ENCODE peak calls at places on chromosomes 11 and 22, in six cellular contexts. One of them, this sample, is unnamed.

GRCh38 chr22:30933457-30933856 is 35.1 kb downstream of the MORC2 start:
- DNase-seq in MM.1S: no peak
- DNase-seq in fibroblast of the aortic adventitia: no peak
- DNase-seq in endothelial cell: no peak
- DNase-seq in tibial artery: no peak
- DNase-seq in mesothelial cell of epicardium: no peak
- DNase-seq in this sample: no peak

GRCh38 chr22:41943661-41944209 is 3.2 kb downstream of the CENPM start:
- DNase-seq in MM.1S: no peak
- DNase-seq in fibroblast of the aortic adventitia: peak
- DNase-seq in endothelial cell: no peak
- DNase-seq in tibial artery: no peak
- DNase-seq in mesothelial cell of epicardium: no peak
- DNase-seq in this sample: no peak

GRCh38 chr11:129722529-129722928 is 93.1 kb upstream of the TMEM45B start:
- DNase-seq in MM.1S: no peak
- DNase-seq in fibroblast of the aortic adventitia: no peak
- DNase-seq in endothelial cell: no peak
- DNase-seq in tibial artery: no peak
- DNase-seq in mesothelial cell of epicardium: no peak
- DNase-seq in this sample: no peak

GRCh38 chr22:38745676-38746460 is 9.9 kb downstream of the SUN2 start:
- DNase-seq in MM.1S: no peak
- DNase-seq in fibroblast of the aortic adventitia: no peak
- DNase-seq in endothelial cell: no peak
- DNase-seq in tibial artery: no peak
- DNase-seq in mesothelial cell of epicardium: no peak
- DNase-seq in this sample: no peak

GRCh38 chr11:45089845-45090499 is 56.5 kb upstream of the PRDM11 start:
- DNase-seq in MM.1S: no peak
- DNase-seq in fibroblast of the aortic adventitia: peak
- DNase-seq in endothelial cell: no peak
- DNase-seq in tibial artery: no peak
- DNase-seq in mesothelial cell of epicardium: no peak
- DNase-seq in this sample: no peak

GRCh38 chr11:830295-831131 is 2.2 kb upstream of the CD151 start:
- DNase-seq in MM.1S: peak
- DNase-seq in fibroblast of the aortic adventitia: peak
- DNase-seq in endothelial cell: peak
- DNase-seq in tibial artery: no peak
- DNase-seq in mesothelial cell of epicardium: no peak
- DNase-seq in this sample: peak

GRCh38 chr22:50542416-50542927 is 3.2 kb upstream of the KLHDC7B start:
- DNase-seq in MM.1S: no peak
- DNase-seq in fibroblast of the aortic adventitia: no peak
- DNase-seq in endothelial cell: no peak
- DNase-seq in tibial artery: no peak
- DNase-seq in mesothelial cell of epicardium: no peak
- DNase-seq in this sample: no peak

GRCh38 chr22:24506802-24507438 is 11.8 kb downstream of the UPB1 start:
- DNase-seq in MM.1S: no peak
- DNase-seq in fibroblast of the aortic adventitia: no peak
- DNase-seq in endothelial cell: no peak
- DNase-seq in tibial artery: no peak
- DNase-seq in mesothelial cell of epicardium: no peak
- DNase-seq in this sample: no peak

GRCh38 chr11:124898711-124899110 is 1.0 kb upstream of the ROBO4 start:
- DNase-seq in MM.1S: no peak
- DNase-seq in fibroblast of the aortic adventitia: peak
- DNase-seq in endothelial cell: peak
- DNase-seq in tibial artery: no peak
- DNase-seq in mesothelial cell of epicardium: no peak
- DNase-seq in this sample: no peak

GRCh38 chr11:134047586-134047999 is 21.3 kb upstream of the JAM3 start:
- DNase-seq in MM.1S: no peak
- DNase-seq in fibroblast of the aortic adventitia: peak
- DNase-seq in endothelial cell: no peak
- DNase-seq in tibial artery: peak
- DNase-seq in mesothelial cell of epicardium: no peak
- DNase-seq in this sample: no peak

GRCh38 chr11:8810331-8811301 is 100.4 kb upstream of the AKIP1 start:
- DNase-seq in MM.1S: peak
- DNase-seq in fibroblast of the aortic adventitia: peak
- DNase-seq in endothelial cell: peak
- DNase-seq in tibial artery: peak
- DNase-seq in mesothelial cell of epicardium: peak
- DNase-seq in this sample: peak

GRCh38 chr11:65915821-65916251 is 3.0 kb downstream of the C11orf68 start:
- DNase-seq in MM.1S: no peak
- DNase-seq in fibroblast of the aortic adventitia: peak
- DNase-seq in endothelial cell: no peak
- DNase-seq in tibial artery: peak
- DNase-seq in mesothelial cell of epicardium: no peak
- DNase-seq in this sample: no peak

GRCh38 chr11:115409116-115409663 is 95.0 kb downstream of the CADM1 start:
- DNase-seq in MM.1S: no peak
- DNase-seq in fibroblast of the aortic adventitia: no peak
- DNase-seq in endothelial cell: no peak
- DNase-seq in tibial artery: no peak
- DNase-seq in mesothelial cell of epicardium: no peak
- DNase-seq in this sample: no peak

GRCh38 chr22:33335611-33336279 is 277.6 kb upstream of the SYN3 start:
- DNase-seq in MM.1S: no peak
- DNase-seq in fibroblast of the aortic adventitia: no peak
- DNase-seq in endothelial cell: no peak
- DNase-seq in tibial artery: no peak
- DNase-seq in mesothelial cell of epicardium: no peak
- DNase-seq in this sample: no peak

GRCh38 chr22:45296628-45297297 is 12.0 kb downstream of the UPK3A start:
- DNase-seq in MM.1S: no peak
- DNase-seq in fibroblast of the aortic adventitia: no peak
- DNase-seq in endothelial cell: no peak
- DNase-seq in tibial artery: no peak
- DNase-seq in mesothelial cell of epicardium: no peak
- DNase-seq in this sample: no peak

GRCh38 chr11:126390418-126390817 is 34.9 kb downstream of the ST3GAL4 start:
- DNase-seq in MM.1S: no peak
- DNase-seq in fibroblast of the aortic adventitia: no peak
- DNase-seq in endothelial cell: no peak
- DNase-seq in tibial artery: no peak
- DNase-seq in mesothelial cell of epicardium: no peak
- DNase-seq in this sample: no peak

GRCh38 chr22:30611197-30611596 is 4.2 kb downstream of the TCN2 start:
- DNase-seq in MM.1S: no peak
- DNase-seq in fibroblast of the aortic adventitia: no peak
- DNase-seq in endothelial cell: no peak
- DNase-seq in tibial artery: no peak
- DNase-seq in mesothelial cell of epicardium: no peak
- DNase-seq in this sample: no peak

GRCh38 chr11:47329431-47329993 is 23.0 kb downstream of the MYBPC3 start:
- DNase-seq in MM.1S: no peak
- DNase-seq in fibroblast of the aortic adventitia: no peak
- DNase-seq in endothelial cell: no peak
- DNase-seq in tibial artery: no peak
- DNase-seq in mesothelial cell of epicardium: no peak
- DNase-seq in this sample: no peak

GRCh38 chr11:130825621-130826020 is 90.7 kb downstream of the SNX19 start:
- DNase-seq in MM.1S: no peak
- DNase-seq in fibroblast of the aortic adventitia: peak
- DNase-seq in endothelial cell: no peak
- DNase-seq in tibial artery: no peak
- DNase-seq in mesothelial cell of epicardium: no peak
- DNase-seq in this sample: no peak

GRCh38 chr11:134539285-134539684 is 127.2 kb upstream of the B3GAT1 start:
- DNase-seq in MM.1S: no peak
- DNase-seq in fibroblast of the aortic adventitia: no peak
- DNase-seq in endothelial cell: no peak
- DNase-seq in tibial artery: no peak
- DNase-seq in mesothelial cell of epicardium: no peak
- DNase-seq in this sample: no peak

GRCh38 chr11:70016666-70017347 is 61.3 kb upstream of the ANO1 start:
- DNase-seq in MM.1S: peak
- DNase-seq in fibroblast of the aortic adventitia: peak
- DNase-seq in endothelial cell: no peak
- DNase-seq in tibial artery: no peak
- DNase-seq in mesothelial cell of epicardium: no peak
- DNase-seq in this sample: no peak

DNA sequence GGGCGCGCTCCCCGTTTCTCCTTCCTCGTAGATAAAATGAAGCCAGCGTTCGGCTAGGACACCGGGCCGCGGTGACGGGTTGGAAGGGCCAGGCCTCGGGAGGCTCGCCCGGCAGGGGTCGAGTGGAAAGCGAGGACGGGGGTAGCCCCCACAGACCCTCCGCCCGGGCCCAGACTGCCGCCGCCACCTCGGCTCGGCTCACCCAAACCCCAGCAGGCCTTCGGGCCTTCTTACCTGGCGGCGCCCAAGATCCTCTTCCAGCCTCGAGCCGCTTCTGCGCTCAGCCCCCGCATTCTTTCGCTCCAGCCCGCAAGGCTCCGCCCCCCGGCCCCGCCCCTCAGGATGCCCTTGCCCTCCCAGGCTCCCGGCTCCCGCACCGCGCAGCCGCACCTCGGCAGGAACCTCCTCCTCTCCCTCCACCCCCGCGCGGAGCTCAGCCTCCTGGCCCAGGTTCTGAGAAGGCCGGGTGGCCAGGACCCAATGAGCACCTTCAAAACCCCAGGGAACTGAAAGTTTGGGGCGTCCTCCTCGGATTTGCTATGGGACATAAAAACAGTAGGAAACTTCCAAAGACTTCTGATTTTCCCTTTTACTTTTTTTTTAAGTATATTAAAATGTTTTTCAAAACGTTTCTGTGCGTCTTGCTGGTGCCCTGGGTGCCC is at the start of gene CD59:
- DNase-seq in MM.1S: peak
- DNase-seq in fibroblast of the aortic adventitia: peak
- DNase-seq in endothelial cell: peak
- DNase-seq in tibial artery: peak
- DNase-seq in mesothelial cell of epicardium: peak
- DNase-seq in this sample: peak
- TF ChIP-seq CTCF in MM.1S: no peak
- TF ChIP-seq CTCF in fibroblast of the aortic adventitia: no peak
- TF ChIP-seq CTCF in endothelial cell: no peak
- TF ChIP-seq CTCF in tibial artery: no peak
- TF ChIP-seq CTCF in mesothelial cell of epicardium: no peak
- TF ChIP-seq CTCF in this sample: no peak

DNA sequence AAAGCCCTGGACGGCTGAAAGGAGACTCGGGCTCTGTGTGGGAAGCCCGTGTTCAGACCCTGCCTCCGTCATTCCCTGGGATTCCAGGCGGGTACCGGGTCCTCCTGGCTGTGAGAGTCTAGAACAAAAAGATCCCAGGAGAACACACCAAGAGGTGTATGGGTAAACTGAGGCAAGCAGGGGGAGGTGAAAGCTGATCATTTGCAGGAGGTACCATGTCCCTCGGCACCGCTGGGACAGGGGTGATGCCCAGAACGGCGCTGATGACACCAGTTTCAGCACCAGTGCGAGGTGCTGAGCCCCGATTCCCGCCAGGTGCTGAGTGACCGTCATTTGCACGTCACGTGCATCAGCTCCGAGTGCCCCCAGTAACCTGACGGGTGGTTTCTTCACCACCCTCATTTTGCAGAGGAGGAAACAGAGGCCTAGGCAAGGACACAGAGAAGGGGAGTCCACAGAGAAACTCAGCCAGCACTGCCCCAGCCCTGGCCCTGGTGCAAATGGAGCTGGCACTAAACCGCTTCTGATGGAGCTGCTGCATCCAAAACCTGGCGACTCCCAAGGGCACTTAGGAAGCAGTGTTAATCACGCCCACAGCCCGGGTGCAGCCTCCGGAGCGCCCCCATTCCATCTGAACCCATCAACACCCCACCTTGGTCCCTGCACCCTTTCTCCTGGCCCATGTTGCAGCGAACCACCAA is 16.8 kb downstream of the MACROD1 start:
- DNase-seq in MM.1S: no peak
- DNase-seq in fibroblast of the aortic adventitia: no peak
- DNase-seq in endothelial cell: no peak
- DNase-seq in tibial artery: no peak
- DNase-seq in mesothelial cell of epicardium: no peak
- DNase-seq in this sample: no peak
- TF ChIP-seq CTCF in MM.1S: no peak
- TF ChIP-seq CTCF in fibroblast of the aortic adventitia: no peak
- TF ChIP-seq CTCF in endothelial cell: no peak
- TF ChIP-seq CTCF in tibial artery: no peak
- TF ChIP-seq CTCF in mesothelial cell of epicardium: peak
- TF ChIP-seq CTCF in this sample: no peak

DNA sequence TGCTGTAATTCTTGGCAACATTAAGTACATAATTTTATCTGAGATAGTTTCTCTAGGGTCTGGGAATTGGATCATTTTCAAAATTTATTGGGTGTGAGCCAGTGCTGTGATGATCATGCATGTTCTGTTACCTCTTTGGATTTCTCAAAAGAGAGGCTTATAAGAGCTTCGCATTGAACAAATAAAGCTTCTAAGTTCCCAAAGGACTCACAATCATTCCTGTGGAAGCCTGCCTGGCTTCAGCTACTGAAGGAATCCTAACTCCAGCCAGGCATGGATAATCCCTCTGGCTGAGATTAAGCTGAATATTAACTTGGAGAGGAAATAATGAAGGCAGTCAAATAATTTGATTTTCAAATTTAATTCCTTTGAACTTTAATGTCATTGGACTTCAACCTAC is 208.5 kb downstream of the RAB38 start:
- DNase-seq in MM.1S: no peak
- DNase-seq in fibroblast of the aortic adventitia: no peak
- DNase-seq in endothelial cell: no peak
- DNase-seq in tibial artery: no peak
- DNase-seq in mesothelial cell of epicardium: no peak
- DNase-seq in this sample: no peak
- TF ChIP-seq CTCF in MM.1S: no peak
- TF ChIP-seq CTCF in fibroblast of the aortic adventitia: no peak
- TF ChIP-seq CTCF in endothelial cell: no peak
- TF ChIP-seq CTCF in tibial artery: no peak
- TF ChIP-seq CTCF in mesothelial cell of epicardium: no peak
- TF ChIP-seq CTCF in this sample: no peak

DNA sequence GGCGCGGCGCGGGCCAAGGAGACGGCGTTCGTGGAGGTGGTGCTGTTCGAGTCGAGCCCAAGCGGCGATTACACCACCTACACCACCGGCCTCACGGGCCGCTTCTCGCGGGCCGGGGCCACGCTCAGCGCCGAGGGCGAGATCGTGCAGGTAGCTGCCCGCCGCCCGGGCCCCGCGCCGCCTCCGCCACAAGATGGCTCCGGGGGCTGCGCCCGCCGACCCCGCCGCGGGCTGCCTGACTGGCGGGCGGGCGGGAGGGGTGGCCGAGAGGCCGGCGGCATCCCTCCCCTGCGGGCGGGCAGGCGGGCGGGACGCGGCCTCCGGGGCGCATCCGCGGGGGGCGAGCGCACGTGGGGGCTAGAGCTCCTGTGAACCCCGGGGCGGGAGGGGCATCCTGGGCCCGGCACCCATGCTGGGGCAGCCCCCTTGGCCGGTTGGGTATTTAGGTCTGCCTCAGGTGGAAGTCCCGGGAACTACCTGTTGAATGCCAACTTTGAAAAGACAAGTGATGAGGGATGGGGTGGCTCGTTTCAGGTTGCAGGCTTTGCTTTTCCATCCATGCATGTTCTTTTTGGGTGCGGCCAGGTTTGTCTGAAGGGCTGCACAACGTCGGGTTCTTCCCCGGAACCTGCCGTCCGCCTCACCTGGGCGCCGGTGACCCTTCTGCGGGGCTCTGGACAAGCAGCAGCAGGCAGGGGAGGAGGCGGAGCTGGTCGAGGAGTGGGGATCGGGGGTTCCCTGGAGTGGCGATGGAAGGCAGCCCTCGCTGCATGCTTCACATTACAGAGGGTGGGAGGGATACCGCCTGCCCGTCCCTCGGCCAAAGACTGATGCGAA is 763 bp downstream of the ZNRF3 start:
- DNase-seq in MM.1S: peak
- DNase-seq in fibroblast of the aortic adventitia: peak
- DNase-seq in endothelial cell: peak
- DNase-seq in tibial artery: peak
- DNase-seq in mesothelial cell of epicardium: peak
- DNase-seq in this sample: no peak
- TF ChIP-seq CTCF in MM.1S: peak
- TF ChIP-seq CTCF in fibroblast of the aortic adventitia: no peak
- TF ChIP-seq CTCF in endothelial cell: no peak
- TF ChIP-seq CTCF in tibial artery: no peak
- TF ChIP-seq CTCF in mesothelial cell of epicardium: no peak
- TF ChIP-seq CTCF in this sample: no peak